ENCODE peak calls at places on chromosomes 16 and 17, in five cellular contexts. O is AG08395, L is NCI-H2029 treated with DMSO at 0.1 percent for 48 hours, R is GM23248, Q is astrocyte of the spinal cord. X is an unnamed sample.

GRCh38 chr16:67150058-67150832 is 553 bp downstream of the B3GNT9 start:
- DNase-seq in O (peak), L (no peak), R (peak), Q (peak), X (peak)

GRCh38 chr17:21168555-21168865 is 41.7 kb downstream of the DHRS7B start:
- DNase-seq in O (no peak), L (no peak), R (no peak), Q (no peak), X (no peak)

GRCh38 chr17:68087851-68088250 is 52.3 kb downstream of the KPNA2 start:
- DNase-seq in O (no peak), L (no peak), R (no peak), Q (no peak), X (no peak)

GRCh38 chr17:17078832-17079231 is 36.6 kb downstream of the MPRIP start:
- DNase-seq in O (no peak), L (no peak), R (no peak), Q (no peak), X (no peak)

GRCh38 chr16:22670044-22670536 is 143.9 kb upstream of the HS3ST2 start:
- DNase-seq in O (no peak), L (no peak), R (peak), Q (no peak), X (peak)

GRCh38 chr17:28940675-28941074 is 10.6 kb downstream of the PHF12 start:
- DNase-seq in O (no peak), L (no peak), R (no peak), Q (no peak), X (no peak)

GRCh38 chr17:45088741-45089140 is 27.6 kb downstream of the NMT1 start:
- DNase-seq in O (no peak), L (no peak), R (no peak), Q (no peak), X (no peak)

GRCh38 chr17:75289832-75290337 is 652 bp upstream of the SLC25A19 start:
- DNase-seq in O (peak), L (no peak), R (peak), Q (peak), X (peak)

GRCh38 chr17:82332669-82333278 is 792 bp downstream of the SECTM1 start:
- DNase-seq in O (peak), L (no peak), R (peak), Q (peak), X (peak)

GRCh38 chr17:72542317-72542716 is 421.5 kb downstream of the SOX9 start:
- DNase-seq in O (no peak), L (no peak), R (no peak), Q (no peak), X (no peak)

GRCh38 chr17:74739227-74739831 is 2.3 kb downstream of the RAB37 start:
- DNase-seq in O (no peak), L (no peak), R (no peak), Q (no peak), X (no peak)

GRCh38 chr16:86584726-86585721 is 6.7 kb downstream of the FOXL1 start:
- DNase-seq in O (peak), L (peak), R (peak), Q (peak), X (peak)

GRCh38 chr17:4156750-4157381 is 13.9 kb downstream of the CYB5D2 start:
- DNase-seq in O (no peak), L (no peak), R (no peak), Q (no peak), X (no peak)

GRCh38 chr16:12535535-12536411 is 267.9 kb downstream of the CPPED1 start:
- DNase-seq in O (no peak), L (no peak), R (no peak), Q (peak), X (no peak)

GRCh38 chr17:43212641-43213490 is 1.2 kb downstream of the TMEM106A start:
- DNase-seq in O (no peak), L (no peak), R (peak), Q (no peak), X (no peak)

GRCh38 chr17:10262451-10262850 is 64.0 kb upstream of the GAS7 start:
- DNase-seq in O (no peak), L (no peak), R (no peak), Q (no peak), X (no peak)

GRCh38 chr17:31487648-31488263 is 96.3 kb downstream of the RAB11FIP4 start:
- DNase-seq in O (peak), L (peak), R (peak), Q (no peak), X (no peak)

GRCh38 chr17:62750502-62751349 is 57.4 kb downstream of the MARCHF10 start:
- DNase-seq in O (no peak), L (no peak), R (no peak), Q (no peak), X (no peak)

GRCh38 chr16:58082381-58082780 is 46.8 kb downstream of the CFAP20 start:
- DNase-seq in O (no peak), L (no peak), R (no peak), Q (no peak), X (no peak)

GRCh38 chr17:51257150-51258081 is 2.4 kb downstream of the MBTD1 start:
- DNase-seq in O (peak), L (no peak), R (peak), Q (no peak), X (no peak)

GRCh38 chr16:84825896-84826557 is 6.2 kb downstream of the CRISPLD2 start:
- DNase-seq in O (peak), L (no peak), R (peak), Q (peak), X (no peak)

GRCh38 chr17:39782481-39782880 is 44.7 kb downstream of the GRB7 start:
- DNase-seq in O (no peak), L (no peak), R (no peak), Q (no peak), X (no peak)

GRCh38 chr17:75318211-75318610 is 29.0 kb upstream of the SLC25A19 start:
- DNase-seq in O (no peak), L (no peak), R (no peak), Q (no peak), X (no peak)

GRCh38 chr17:39192901-39193300 is 4.6 kb downstream of the CACNB1 start:
- DNase-seq in O (no peak), L (no peak), R (no peak), Q (no peak), X (no peak)

GRCh38 chr17:44956076-44956475 is 8.5 kb upstream of the KIF18B start:
- DNase-seq in O (no peak), L (no peak), R (no peak), Q (no peak), X (no peak)

GRCh38 chr17:33668516-33668915 is 375.4 kb upstream of the ASIC2 start:
- DNase-seq in O (no peak), L (no peak), R (no peak), Q (no peak), X (no peak)

GRCh38 chr16:84789431-84789830 is 30.4 kb upstream of the CRISPLD2 start:
- DNase-seq in O (no peak), L (no peak), R (no peak), Q (no peak), X (no peak)

GRCh38 chr17:5416886-5417285 is 2.6 kb downstream of the NUP88 start:
- DNase-seq in O (no peak), L (no peak), R (no peak), Q (no peak), X (no peak)

GRCh38 chr16:67429799-67430503 is 970 bp upstream of the HSD11B2 start:
- DNase-seq in O (no peak), L (no peak), R (no peak), Q (no peak), X (no peak)

GRCh38 chr16:7408700-7409340 is 76.2 kb downstream of the RBFOX1 start:
- DNase-seq in O (no peak), L (no peak), R (no peak), Q (no peak), X (no peak)